ENCODE peak calls at places on chromosomes 7 and 10, in four cellular contexts. D is CD8-positive, alpha-beta T cell; F is transverse colon; E is endodermal cell. W is an unnamed sample.

GRCh38 chr7:16891338-16891737 is 9.6 kb upstream of the AGR3 start:
- DNase-seq in D (no peak), F (peak; percentile 23), E (peak; percentile 66), W (peak; percentile 6)

GRCh38 chr10:86389441-86390193 is 23.0 kb upstream of the GRID1 start:
- DNase-seq in E (peak; percentile 96), D (peak; percentile 50), F (peak; percentile 70), W (peak; percentile 97)

GRCh38 chr10:103651783-103652476 is 158.4 kb downstream of the NEURL1 start:
- DNase-seq in D (no peak), F (peak; percentile 61), E (no peak), W (no peak)

GRCh38 chr10:108783897-108784296 is 1139.4 kb downstream of the XPNPEP1 start:
- DNase-seq in D (no peak), F (no peak), E (peak; percentile 88), W (no peak)

GRCh38 chr7:36957620-36958019 is 233.3 kb upstream of the AOAH start:
- DNase-seq in F (no peak), D (no peak), E (no peak), W (no peak)

GRCh38 chr7:112431803-112432202 is 18.5 kb upstream of the IFRD1 start:
- DNase-seq in E (no peak), F (no peak), D (no peak), W (no peak)

GRCh38 chr7:64999165-65000004 is 7.1 kb downstream of the ERV3-1 start:
- DNase-seq in E (no peak), F (no peak), D (no peak), W (no peak)

GRCh38 chr7:105321754-105322455 is 66.8 kb downstream of the SRPK2 start:
- DNase-seq in E (no peak), F (no peak), D (no peak), W (no peak)

GRCh38 chr10:944034-944831 is 12.7 kb upstream of the LARP4B start:
- DNase-seq in F (peak; percentile 53), E (no peak), D (no peak), W (no peak)

GRCh38 chr7:144672869-144673268 is 163.0 kb downstream of the TPK1 start:
- DNase-seq in D (no peak), E (no peak), F (no peak), W (no peak)

GRCh38 chr7:100364480-100364879 is 6.6 kb downstream of the PILRB start:
- DNase-seq in E (no peak), D (no peak), F (no peak), W (no peak)

GRCh38 chr10:91614254-91614624 is 18.6 kb downstream of the PPP1R3C start:
- DNase-seq in F (no peak), D (no peak), E (no peak), W (no peak)

GRCh38 chr7:17965600-17965999 is 25.3 kb upstream of the SNX13 start:
- DNase-seq in D (no peak), E (no peak), F (no peak), W (no peak)

GRCh38 chr10:129843702-129844101 is 120.4 kb downstream of the EBF3 start:
- DNase-seq in F (no peak), D (no peak), E (no peak), W (no peak)

GRCh38 chr7:92621026-92621540 is 30.9 kb upstream of the FAM133B start:
- DNase-seq in F (peak; percentile 76), E (peak; percentile 71), D (peak; percentile 77), W (peak; percentile 9)

GRCh38 chr7:136293272-136293671 is 316.1 kb upstream of the MTPN start:
- DNase-seq in D (no peak), E (no peak), F (no peak), W (no peak)

GRCh38 chr10:31136951-31137885 is 105.6 kb upstream of the ZNF438 start:
- DNase-seq in D (no peak), E (no peak), F (no peak), W (no peak)

GRCh38 chr7:41698726-41699125 is 4.2 kb downstream of the INHBA start:
- DNase-seq in E (no peak), D (no peak), F (no peak), W (no peak)

GRCh38 chr7:129887865-129888264 is 64.9 kb downstream of the UBE2H start:
- DNase-seq in D (no peak), E (no peak), F (no peak), W (no peak)

GRCh38 chr7:371779-372545 is 82.0 kb downstream of the FOXL3 start:
- DNase-seq in D (no peak), E (peak; percentile 51), F (peak; percentile 7), W (peak; percentile 62)

GRCh38 chr7:157769016-157769869 is 432.4 kb downstream of the DNAJB6 start:
- DNase-seq in F (no peak), D (no peak), E (peak; percentile 73), W (no peak)

GRCh38 chr7:140326116-140326928 is 72.0 kb downstream of the SLC37A3 start:
- DNase-seq in F (peak; percentile 84), E (peak; percentile 85), D (peak; percentile 65), W (peak; percentile 68)

GRCh38 chr7:8435597-8436243 is 2.3 kb downstream of the NXPH1 start:
- DNase-seq in F (no peak), D (no peak), E (peak; percentile 49), W (peak; percentile 30)

GRCh38 chr10:80357000-80357803 is 621 bp downstream of the DYDC2 start:
- DNase-seq in F (peak; percentile 8), E (peak; percentile 83), D (no peak), W (peak; percentile 85)

GRCh38 chr7:91814189-91814588 is 66.3 kb downstream of the MTERF1 start:
- DNase-seq in F (no peak), D (no peak), E (no peak), W (no peak)

GRCh38 chr7:54546986-54547314 is 4.8 kb downstream of the VSTM2A start:
- DNase-seq in E (no peak), F (no peak), D (no peak), W (no peak)

GRCh38 chr10:37495415-37495814 is 362.0 kb downstream of the ZNF248 start:
- DNase-seq in F (no peak), E (no peak), D (no peak), W (no peak)

GRCh38 chr10:60352105-60352504 is 37.6 kb downstream of the ANK3 start:
- DNase-seq in F (no peak), D (no peak), E (no peak), W (no peak)

GRCh38 chr7:23387583-23387982 is 82.7 kb downstream of the IGF2BP3 start:
- DNase-seq in E (no peak), D (no peak), F (no peak), W (no peak)
- H3K36me3 ChIP-seq in E (peaks cover 63% of the 10 kb centered on the region), D (no peaks in the 10 kb centered on the region), F (no peaks in the 10 kb centered on the region), W (peaks cover 5% of the 10 kb centered on the region)

GRCh38 chr10:99850041-99850766 is 67.8 kb downstream of the ABCC2 start:
- DNase-seq in F (no peak), D (no peak), E (peak; percentile 60), W (peak; percentile 30)
- H3K4me3 ChIP-seq in F (no peak overlapping the region), D (no peak overlapping the region), E (no peak overlapping the region), W (no peak overlapping the region)

GRCh38 chr10:102001435-102002068 is 54.4 kb downstream of the ARMH3 start:
- DNase-seq in E (no peak), D (no peak), F (no peak), W (no peak)
- H3K36me3 ChIP-seq in E (peaks cover 59% of the 10 kb centered on the region), D (peaks cover 25% of the 10 kb centered on the region), F (no peaks in the 10 kb centered on the region), W (peaks cover 2% of the 10 kb centered on the region)

GRCh38 chr7:73703225-73703624 is 16.2 kb downstream of the STX1A start:
- DNase-seq in E (peak; percentile 65), D (no peak), F (no peak), W (peak; percentile 72)
- H3K4me3 ChIP-seq in E (no peak overlapping the region), D (no peak overlapping the region), F (no peak overlapping the region), W (peak overlapping the region; percentile 23)

DNA sequence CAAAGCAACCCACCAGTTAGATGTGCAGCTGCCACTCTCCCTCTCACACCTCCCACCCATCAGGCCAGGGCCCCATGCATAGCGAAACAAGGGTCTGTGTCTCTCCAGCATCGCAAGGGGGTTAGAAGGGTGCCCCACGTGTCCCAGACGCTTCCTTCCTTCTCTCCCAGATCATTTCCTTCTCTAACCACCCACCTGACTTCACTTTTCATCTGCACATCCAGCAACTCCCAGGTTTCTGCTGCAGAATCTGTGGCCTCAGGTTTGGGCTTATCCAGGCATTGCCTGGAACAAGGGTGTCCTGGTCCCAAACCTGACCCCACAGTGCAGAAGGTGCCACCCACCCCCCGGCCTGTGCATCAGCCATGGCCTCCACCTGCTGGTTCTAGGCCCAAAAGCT is 14.4 kb downstream of the PDIA4 start:
- DNase-seq in D (no peak), F (no peak), E (no peak), W (peak; percentile 18)
- H3K36me3 ChIP-seq in D (peaks cover 45% of the 10 kb centered on the region), F (peaks cover 2% of the 10 kb centered on the region), E (peaks cover 88% of the 10 kb centered on the region), W (peaks cover 54% of the 10 kb centered on the region)

GRCh38 chr10:70535451-70535850 is 56.9 kb downstream of the PALD1 start:
- DNase-seq in E (no peak), F (no peak), D (no peak), W (no peak)
- H3K4me3 ChIP-seq in E (no peak overlapping the region), F (no peak overlapping the region), D (no peak overlapping the region), W (no peak overlapping the region)

DNA sequence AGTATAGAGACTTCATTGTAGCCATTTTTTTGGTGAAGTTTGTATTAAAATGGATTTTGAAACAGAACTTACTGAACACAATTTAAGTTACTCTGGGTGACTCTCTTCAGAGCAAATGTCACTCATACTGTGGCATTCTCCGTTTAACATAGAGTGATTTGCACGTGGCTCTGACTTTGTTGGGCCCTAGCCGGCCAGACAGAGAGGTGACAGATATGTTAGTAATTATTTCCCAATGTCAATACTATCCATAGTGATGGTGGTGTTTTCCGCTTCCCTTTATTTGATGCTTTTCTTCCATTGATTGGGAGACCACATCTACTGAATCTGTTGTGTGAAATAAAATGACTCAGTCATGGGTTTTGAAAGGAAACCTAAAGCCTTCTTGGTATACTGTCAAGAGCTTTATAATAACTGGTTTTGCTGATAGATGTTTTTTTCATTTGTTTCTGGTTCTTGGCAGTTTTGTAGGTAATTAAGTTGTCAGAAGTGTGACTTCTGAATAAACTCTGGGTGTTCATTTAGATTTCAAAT is 7.4 kb downstream of the AVL9 start:
- DNase-seq in F (no peak), D (no peak), E (no peak), W (no peak)
- H3K36me3 ChIP-seq in F (no peaks in the 10 kb centered on the region), D (peaks cover 6% of the 10 kb centered on the region), E (peaks cover 32% of the 10 kb centered on the region), W (no peaks in the 10 kb centered on the region)

W was measured in H7.